ENCODE peak calls at places on chromosomes 5 and 9, in nine cellular contexts. One of them, this sample, is unnamed.

GRCh38 chr5:96431376-96432244 is 1.4 kb downstream of the PCSK1 start:
- DNase-seq in prostate gland: no peak
- DNase-seq in WTC11: peak
- DNase-seq in AG04450: no peak
- DNase-seq in mesothelial cell of epicardium: no peak
- DNase-seq in fibroblast of the aortic adventitia: peak
- DNase-seq in HFFc6: no peak
- DNase-seq in fibroblast of lung: peak
- DNase-seq in cardiac fibroblast: peak
- DNase-seq in this sample: no peak

GRCh38 chr9:98144076-98144475 is 25.1 kb upstream of the TRIM14 start:
- DNase-seq in prostate gland: no peak
- DNase-seq in WTC11: no peak
- DNase-seq in AG04450: no peak
- DNase-seq in mesothelial cell of epicardium: no peak
- DNase-seq in fibroblast of the aortic adventitia: no peak
- DNase-seq in HFFc6: no peak
- DNase-seq in fibroblast of lung: no peak
- DNase-seq in cardiac fibroblast: no peak
- DNase-seq in this sample: no peak

GRCh38 chr9:86079421-86080111 is 19.8 kb downstream of the GOLM1 start:
- DNase-seq in prostate gland: no peak
- DNase-seq in WTC11: no peak
- DNase-seq in AG04450: no peak
- DNase-seq in mesothelial cell of epicardium: no peak
- DNase-seq in fibroblast of the aortic adventitia: peak
- DNase-seq in HFFc6: no peak
- DNase-seq in fibroblast of lung: no peak
- DNase-seq in cardiac fibroblast: no peak
- DNase-seq in this sample: no peak

GRCh38 chr5:120538149-120538548 is 74.0 kb downstream of the PRR16 start:
- DNase-seq in prostate gland: no peak
- DNase-seq in WTC11: no peak
- DNase-seq in AG04450: no peak
- DNase-seq in mesothelial cell of epicardium: no peak
- DNase-seq in fibroblast of the aortic adventitia: peak
- DNase-seq in HFFc6: peak
- DNase-seq in fibroblast of lung: peak
- DNase-seq in cardiac fibroblast: peak
- DNase-seq in this sample: no peak

GRCh38 chr5:141729387-141730006 is 47.5 kb upstream of the ARAP3 start:
- DNase-seq in prostate gland: no peak
- DNase-seq in WTC11: no peak
- DNase-seq in AG04450: no peak
- DNase-seq in mesothelial cell of epicardium: no peak
- DNase-seq in fibroblast of the aortic adventitia: no peak
- DNase-seq in HFFc6: no peak
- DNase-seq in fibroblast of lung: no peak
- DNase-seq in cardiac fibroblast: no peak
- DNase-seq in this sample: no peak

GRCh38 chr5:42994285-42995151 is 45.6 kb downstream of the ANXA2R start:
- DNase-seq in prostate gland: peak
- DNase-seq in WTC11: peak
- DNase-seq in AG04450: peak
- DNase-seq in mesothelial cell of epicardium: peak
- DNase-seq in fibroblast of the aortic adventitia: peak
- DNase-seq in HFFc6: peak
- DNase-seq in fibroblast of lung: peak
- DNase-seq in cardiac fibroblast: peak
- DNase-seq in this sample: peak

GRCh38 chr9:124686918-124687317 is 84.2 kb downstream of the NR6A1 start:
- DNase-seq in prostate gland: no peak
- DNase-seq in WTC11: no peak
- DNase-seq in AG04450: no peak
- DNase-seq in mesothelial cell of epicardium: no peak
- DNase-seq in fibroblast of the aortic adventitia: no peak
- DNase-seq in HFFc6: no peak
- DNase-seq in fibroblast of lung: no peak
- DNase-seq in cardiac fibroblast: no peak
- DNase-seq in this sample: no peak

GRCh38 chr9:114008667-114009410 is 69.3 kb downstream of the AMBP start:
- DNase-seq in prostate gland: no peak
- DNase-seq in WTC11: peak
- DNase-seq in AG04450: no peak
- DNase-seq in mesothelial cell of epicardium: peak
- DNase-seq in fibroblast of the aortic adventitia: no peak
- DNase-seq in HFFc6: no peak
- DNase-seq in fibroblast of lung: no peak
- DNase-seq in cardiac fibroblast: no peak
- DNase-seq in this sample: peak

GRCh38 chr5:141513021-141513626 is 24.2 kb downstream of the PCDHGC5 start:
- DNase-seq in prostate gland: peak
- DNase-seq in WTC11: peak
- DNase-seq in AG04450: no peak
- DNase-seq in mesothelial cell of epicardium: peak
- DNase-seq in fibroblast of the aortic adventitia: no peak
- DNase-seq in HFFc6: peak
- DNase-seq in fibroblast of lung: peak
- DNase-seq in cardiac fibroblast: no peak
- DNase-seq in this sample: no peak

GRCh38 chr5:24163091-24163490 is 481.7 kb downstream of the CDH10 start:
- DNase-seq in prostate gland: no peak
- DNase-seq in WTC11: no peak
- DNase-seq in AG04450: no peak
- DNase-seq in mesothelial cell of epicardium: no peak
- DNase-seq in fibroblast of the aortic adventitia: no peak
- DNase-seq in HFFc6: no peak
- DNase-seq in fibroblast of lung: no peak
- DNase-seq in cardiac fibroblast: no peak
- DNase-seq in this sample: no peak

GRCh38 chr5:111668713-111669112 is 88.3 kb downstream of the NREP start:
- DNase-seq in prostate gland: no peak
- DNase-seq in WTC11: no peak
- DNase-seq in AG04450: no peak
- DNase-seq in mesothelial cell of epicardium: no peak
- DNase-seq in fibroblast of the aortic adventitia: no peak
- DNase-seq in HFFc6: peak
- DNase-seq in fibroblast of lung: no peak
- DNase-seq in cardiac fibroblast: peak
- DNase-seq in this sample: no peak

GRCh38 chr9:70478963-70479641 is 64.6 kb upstream of the KLF9 start:
- DNase-seq in prostate gland: peak
- DNase-seq in WTC11: no peak
- DNase-seq in AG04450: no peak
- DNase-seq in mesothelial cell of epicardium: no peak
- DNase-seq in fibroblast of the aortic adventitia: peak
- DNase-seq in HFFc6: no peak
- DNase-seq in fibroblast of lung: peak
- DNase-seq in cardiac fibroblast: peak
- DNase-seq in this sample: no peak

GRCh38 chr5:131169810-131170539 is 769 bp upstream of the LYRM7 start:
- DNase-seq in prostate gland: no peak
- DNase-seq in WTC11: no peak
- DNase-seq in AG04450: no peak
- DNase-seq in mesothelial cell of epicardium: no peak
- DNase-seq in fibroblast of the aortic adventitia: no peak
- DNase-seq in HFFc6: no peak
- DNase-seq in fibroblast of lung: no peak
- DNase-seq in cardiac fibroblast: peak
- DNase-seq in this sample: no peak

GRCh38 chr5:131164931-131165727 is at the start of gene HINT1:
- DNase-seq in prostate gland: peak
- DNase-seq in WTC11: peak
- DNase-seq in AG04450: peak
- DNase-seq in mesothelial cell of epicardium: peak
- DNase-seq in fibroblast of the aortic adventitia: peak
- DNase-seq in HFFc6: peak
- DNase-seq in fibroblast of lung: peak
- DNase-seq in cardiac fibroblast: peak
- DNase-seq in this sample: peak

GRCh38 chr5:131167615-131168014 is 2.6 kb upstream of the HINT1 start:
- DNase-seq in prostate gland: no peak
- DNase-seq in WTC11: no peak
- DNase-seq in AG04450: no peak
- DNase-seq in mesothelial cell of epicardium: no peak
- DNase-seq in fibroblast of the aortic adventitia: no peak
- DNase-seq in HFFc6: no peak
- DNase-seq in fibroblast of lung: no peak
- DNase-seq in cardiac fibroblast: no peak
- DNase-seq in this sample: no peak

GRCh38 chr5:131171276-131171815 is 602 bp downstream of the LYRM7 start:
- DNase-seq in prostate gland: no peak
- DNase-seq in WTC11: no peak
- DNase-seq in AG04450: no peak
- DNase-seq in mesothelial cell of epicardium: no peak
- DNase-seq in fibroblast of the aortic adventitia: no peak
- DNase-seq in HFFc6: no peak
- DNase-seq in fibroblast of lung: no peak
- DNase-seq in cardiac fibroblast: no peak
- DNase-seq in this sample: no peak

GRCh38 chr5:131170540-131171275 is at the start of gene LYRM7:
- DNase-seq in prostate gland: peak
- DNase-seq in WTC11: peak
- DNase-seq in AG04450: peak
- DNase-seq in mesothelial cell of epicardium: peak
- DNase-seq in fibroblast of the aortic adventitia: peak
- DNase-seq in HFFc6: peak
- DNase-seq in fibroblast of lung: peak
- DNase-seq in cardiac fibroblast: peak
- DNase-seq in this sample: peak
- TF ChIP-seq CTCF in prostate gland: no peak
- TF ChIP-seq CTCF in WTC11: no peak
- TF ChIP-seq CTCF in AG04450: peak
- TF ChIP-seq CTCF in mesothelial cell of epicardium: no peak
- TF ChIP-seq CTCF in fibroblast of the aortic adventitia: peak
- TF ChIP-seq CTCF in HFFc6: no peak
- TF ChIP-seq CTCF in fibroblast of lung: no peak
- TF ChIP-seq CTCF in cardiac fibroblast: no peak
- TF ChIP-seq CTCF in this sample: no peak

DNA sequence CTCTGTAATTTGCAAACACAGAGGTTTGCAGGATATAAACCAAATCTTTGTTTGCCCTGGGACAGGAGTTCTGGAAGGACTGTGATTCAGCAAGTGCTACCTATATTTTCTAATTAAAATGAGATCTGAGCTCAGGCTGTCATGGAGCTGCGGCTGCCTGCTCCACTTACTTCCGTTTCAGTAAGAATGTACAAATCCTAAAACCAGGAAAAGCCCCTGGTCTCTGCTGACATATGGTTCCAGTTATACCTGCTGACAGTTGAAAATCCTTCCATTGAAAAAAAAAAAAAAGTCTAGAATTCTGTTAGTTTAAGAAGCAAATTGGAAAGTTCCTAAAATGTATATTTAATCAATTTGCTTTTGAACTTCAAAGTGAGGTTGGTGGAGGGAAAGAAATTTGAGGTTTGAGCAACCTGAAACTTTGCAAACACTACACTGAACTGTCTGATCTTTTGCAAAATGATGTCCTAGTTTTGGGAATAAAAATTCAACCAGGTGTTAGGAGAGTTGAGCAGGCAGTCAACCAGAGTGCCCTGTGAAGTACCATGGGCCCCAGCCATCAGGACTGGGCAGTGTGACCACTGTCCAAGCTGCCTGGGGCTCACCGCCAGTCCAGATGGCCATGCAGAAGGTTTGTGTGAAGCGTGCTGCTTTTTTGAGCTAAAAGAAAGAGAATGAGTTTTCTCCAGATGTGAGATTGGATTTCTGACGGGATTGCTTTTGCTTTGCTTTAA is 50.6 kb downstream of the SHB start:
- DNase-seq in prostate gland: no peak
- DNase-seq in WTC11: no peak
- DNase-seq in AG04450: no peak
- DNase-seq in mesothelial cell of epicardium: no peak
- DNase-seq in fibroblast of the aortic adventitia: no peak
- DNase-seq in HFFc6: no peak
- DNase-seq in fibroblast of lung: no peak
- DNase-seq in cardiac fibroblast: no peak
- DNase-seq in this sample: no peak
- TF ChIP-seq CTCF in prostate gland: no peak
- TF ChIP-seq CTCF in WTC11: no peak
- TF ChIP-seq CTCF in AG04450: no peak
- TF ChIP-seq CTCF in mesothelial cell of epicardium: no peak
- TF ChIP-seq CTCF in fibroblast of the aortic adventitia: no peak
- TF ChIP-seq CTCF in HFFc6: no peak
- TF ChIP-seq CTCF in fibroblast of lung: no peak
- TF ChIP-seq CTCF in cardiac fibroblast: no peak
- TF ChIP-seq CTCF in this sample: no peak

GRCh38 chr9:82757921-82758320 is 305.0 kb downstream of the RASEF start:
- DNase-seq in prostate gland: no peak
- DNase-seq in WTC11: no peak
- DNase-seq in AG04450: no peak
- DNase-seq in mesothelial cell of epicardium: no peak
- DNase-seq in fibroblast of the aortic adventitia: no peak
- DNase-seq in HFFc6: no peak
- DNase-seq in fibroblast of lung: no peak
- DNase-seq in cardiac fibroblast: no peak
- DNase-seq in this sample: no peak

GRCh38 chr9:82761911-82762310 is 301.0 kb downstream of the RASEF start:
- DNase-seq in prostate gland: no peak
- DNase-seq in WTC11: no peak
- DNase-seq in AG04450: no peak
- DNase-seq in mesothelial cell of epicardium: no peak
- DNase-seq in fibroblast of the aortic adventitia: no peak
- DNase-seq in HFFc6: no peak
- DNase-seq in fibroblast of lung: no peak
- DNase-seq in cardiac fibroblast: no peak
- DNase-seq in this sample: no peak

GRCh38 chr9:82764270-82764669 is 298.7 kb downstream of the RASEF start:
- DNase-seq in prostate gland: no peak
- DNase-seq in WTC11: no peak
- DNase-seq in AG04450: no peak
- DNase-seq in mesothelial cell of epicardium: no peak
- DNase-seq in fibroblast of the aortic adventitia: no peak
- DNase-seq in HFFc6: no peak
- DNase-seq in fibroblast of lung: no peak
- DNase-seq in cardiac fibroblast: no peak
- DNase-seq in this sample: no peak

DNA sequence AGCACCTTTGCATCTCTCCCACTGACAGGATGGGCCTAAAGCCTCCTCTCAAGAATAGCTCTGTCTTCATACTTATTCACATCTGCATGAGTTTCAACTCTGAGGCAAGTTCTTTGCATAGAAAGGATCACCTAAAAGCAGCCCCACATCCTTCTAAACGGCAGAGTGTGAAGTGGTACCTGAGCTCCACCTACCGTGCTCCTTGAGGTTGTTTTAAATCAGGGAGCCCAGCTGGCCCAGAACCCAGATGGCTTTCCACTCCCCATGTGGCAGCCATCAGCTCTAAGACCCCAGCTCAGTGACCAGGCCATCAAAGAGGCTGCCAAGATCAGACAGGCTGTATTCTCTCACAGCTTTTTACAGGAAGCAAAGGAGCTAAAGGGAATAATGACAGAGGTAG is 299.3 kb downstream of the RASEF start:
- DNase-seq in prostate gland: no peak
- DNase-seq in WTC11: peak
- DNase-seq in AG04450: no peak
- DNase-seq in mesothelial cell of epicardium: no peak
- DNase-seq in fibroblast of the aortic adventitia: no peak
- DNase-seq in HFFc6: no peak
- DNase-seq in fibroblast of lung: no peak
- DNase-seq in cardiac fibroblast: no peak
- DNase-seq in this sample: no peak
- TF ChIP-seq CTCF in prostate gland: no peak
- TF ChIP-seq CTCF in WTC11: no peak
- TF ChIP-seq CTCF in AG04450: no peak
- TF ChIP-seq CTCF in mesothelial cell of epicardium: no peak
- TF ChIP-seq CTCF in fibroblast of the aortic adventitia: no peak
- TF ChIP-seq CTCF in HFFc6: no peak
- TF ChIP-seq CTCF in fibroblast of lung: no peak
- TF ChIP-seq CTCF in cardiac fibroblast: no peak
- TF ChIP-seq CTCF in this sample: no peak

GRCh38 chr5:52989781-52990530 is 804 bp downstream of the ITGA2 start:
- DNase-seq in prostate gland: peak
- DNase-seq in WTC11: peak
- DNase-seq in AG04450: no peak
- DNase-seq in mesothelial cell of epicardium: peak
- DNase-seq in fibroblast of the aortic adventitia: peak
- DNase-seq in HFFc6: peak
- DNase-seq in fibroblast of lung: peak
- DNase-seq in cardiac fibroblast: peak
- DNase-seq in this sample: no peak
- TF ChIP-seq CTCF in prostate gland: no peak
- TF ChIP-seq CTCF in WTC11: no peak
- TF ChIP-seq CTCF in AG04450: peak
- TF ChIP-seq CTCF in mesothelial cell of epicardium: no peak
- TF ChIP-seq CTCF in fibroblast of the aortic adventitia: peak
- TF ChIP-seq CTCF in HFFc6: peak
- TF ChIP-seq CTCF in fibroblast of lung: peak
- TF ChIP-seq CTCF in cardiac fibroblast: peak
- TF ChIP-seq CTCF in this sample: peak